ENCODE peak calls at places on chromosomes 13 and 19, in ten cellular contexts. One of them, this sample, is unnamed. For H3K4me1, the result is how much of the 10 kb centered on the place peaks cover.

GRCh38 chr19:56671613-56671994 is at the start of gene ZNF835:
- DNase-seq in left ventricle myocardium inferior: peak
- DNase-seq in tibial artery: peak
- DNase-seq in tibial nerve: peak
- DNase-seq in transverse colon: peak
- DNase-seq in GM23248: peak
- DNase-seq in heart left ventricle: peak
- DNase-seq in esophagus squamous epithelium: peak
- DNase-seq in H9: no peak
- DNase-seq in adrenal gland: peak
- DNase-seq in this sample: peak

GRCh38 chr13:67119481-67119883 is 110.7 kb downstream of the PCDH9 start:
- DNase-seq in tibial artery: no peak
- DNase-seq in GM23248: peak
- DNase-seq in esophagus squamous epithelium: no peak
- DNase-seq in adrenal gland: no peak
- DNase-seq in heart left ventricle: no peak
- DNase-seq in left ventricle myocardium inferior: no peak
- DNase-seq in tibial nerve: no peak
- DNase-seq in transverse colon: no peak
- DNase-seq in H9: no peak
- DNase-seq in this sample: no peak

GRCh38 chr19:44719262-44719701 is 20.3 kb downstream of the CEACAM16 start:
- DNase-seq in H9: peak
- DNase-seq in left ventricle myocardium inferior: no peak
- DNase-seq in transverse colon: no peak
- DNase-seq in adrenal gland: no peak
- DNase-seq in tibial artery: no peak
- DNase-seq in GM23248: no peak
- DNase-seq in esophagus squamous epithelium: no peak
- DNase-seq in heart left ventricle: no peak
- DNase-seq in tibial nerve: no peak
- DNase-seq in this sample: no peak

GRCh38 chr19:30319411-30319810 is 52.8 kb upstream of the ZNF536 start:
- DNase-seq in H9: no peak
- DNase-seq in transverse colon: no peak
- DNase-seq in tibial artery: no peak
- DNase-seq in tibial nerve: no peak
- DNase-seq in heart left ventricle: no peak
- DNase-seq in left ventricle myocardium inferior: no peak
- DNase-seq in GM23248: no peak
- DNase-seq in esophagus squamous epithelium: no peak
- DNase-seq in adrenal gland: no peak
- DNase-seq in this sample: no peak

GRCh38 chr13:65913173-65913572 is 1317.0 kb downstream of the PCDH9 start:
- DNase-seq in adrenal gland: no peak
- DNase-seq in H9: no peak
- DNase-seq in transverse colon: no peak
- DNase-seq in tibial nerve: no peak
- DNase-seq in GM23248: peak
- DNase-seq in tibial artery: no peak
- DNase-seq in esophagus squamous epithelium: no peak
- DNase-seq in left ventricle myocardium inferior: no peak
- DNase-seq in heart left ventricle: no peak
- DNase-seq in this sample: no peak

GRCh38 chr13:67125681-67126080 is 104.5 kb downstream of the PCDH9 start:
- DNase-seq in esophagus squamous epithelium: no peak
- DNase-seq in adrenal gland: no peak
- DNase-seq in GM23248: no peak
- DNase-seq in H9: no peak
- DNase-seq in transverse colon: no peak
- DNase-seq in tibial nerve: no peak
- DNase-seq in left ventricle myocardium inferior: no peak
- DNase-seq in tibial artery: no peak
- DNase-seq in heart left ventricle: no peak
- DNase-seq in this sample: no peak

GRCh38 chr13:27621366-27622101 is at the start of gene POLR1D:
- DNase-seq in esophagus squamous epithelium: peak
- DNase-seq in tibial nerve: peak
- DNase-seq in heart left ventricle: peak
- DNase-seq in tibial artery: peak
- DNase-seq in H9: peak
- DNase-seq in adrenal gland: peak
- DNase-seq in GM23248: peak
- DNase-seq in left ventricle myocardium inferior: peak
- DNase-seq in transverse colon: peak
- DNase-seq in this sample: peak

GRCh38 chr19:18883530-18884304 is 12.2 kb downstream of the CERS1 start:
- DNase-seq in GM23248: no peak
- DNase-seq in tibial nerve: no peak
- DNase-seq in esophagus squamous epithelium: no peak
- DNase-seq in left ventricle myocardium inferior: no peak
- DNase-seq in transverse colon: peak
- DNase-seq in heart left ventricle: no peak
- DNase-seq in adrenal gland: no peak
- DNase-seq in tibial artery: no peak
- DNase-seq in H9: peak
- DNase-seq in this sample: no peak

GRCh38 chr19:52270266-52270885 is 989 bp downstream of the ZNF766 start:
- DNase-seq in esophagus squamous epithelium: no peak
- DNase-seq in H9: no peak
- DNase-seq in transverse colon: peak
- DNase-seq in tibial nerve: no peak
- DNase-seq in adrenal gland: no peak
- DNase-seq in heart left ventricle: no peak
- DNase-seq in tibial artery: no peak
- DNase-seq in left ventricle myocardium inferior: no peak
- DNase-seq in GM23248: peak
- DNase-seq in this sample: no peak

GRCh38 chr13:92807343-92807742 is 419.3 kb upstream of the GPC6 start:
- DNase-seq in left ventricle myocardium inferior: no peak
- DNase-seq in GM23248: no peak
- DNase-seq in heart left ventricle: no peak
- DNase-seq in tibial nerve: no peak
- DNase-seq in transverse colon: no peak
- DNase-seq in tibial artery: no peak
- DNase-seq in adrenal gland: no peak
- DNase-seq in esophagus squamous epithelium: no peak
- DNase-seq in H9: no peak
- DNase-seq in this sample: no peak

GRCh38 chr19:40858109-40858508 is 7.9 kb upstream of the CYP2A6 start:
- DNase-seq in H9: no peak
- DNase-seq in heart left ventricle: no peak
- DNase-seq in tibial nerve: no peak
- DNase-seq in tibial artery: no peak
- DNase-seq in esophagus squamous epithelium: no peak
- DNase-seq in left ventricle myocardium inferior: no peak
- DNase-seq in GM23248: no peak
- DNase-seq in adrenal gland: no peak
- DNase-seq in transverse colon: no peak
- DNase-seq in this sample: no peak

GRCh38 chr19:3187662-3188511 is 2.2 kb downstream of the NCLN start:
- DNase-seq in GM23248: no peak
- DNase-seq in adrenal gland: no peak
- DNase-seq in transverse colon: no peak
- DNase-seq in H9: no peak
- DNase-seq in tibial nerve: no peak
- DNase-seq in left ventricle myocardium inferior: no peak
- DNase-seq in heart left ventricle: no peak
- DNase-seq in tibial artery: no peak
- DNase-seq in esophagus squamous epithelium: no peak
- DNase-seq in this sample: no peak

GRCh38 chr19:3188627-3189596 is 3.2 kb downstream of the NCLN start:
- DNase-seq in transverse colon: peak
- DNase-seq in heart left ventricle: no peak
- DNase-seq in tibial nerve: no peak
- DNase-seq in H9: no peak
- DNase-seq in left ventricle myocardium inferior: no peak
- DNase-seq in esophagus squamous epithelium: no peak
- DNase-seq in tibial artery: no peak
- DNase-seq in adrenal gland: peak
- DNase-seq in GM23248: no peak
- DNase-seq in this sample: no peak

GRCh38 chr19:3185482-3186376 is at the start of gene NCLN:
- DNase-seq in esophagus squamous epithelium: peak
- DNase-seq in GM23248: peak
- DNase-seq in heart left ventricle: peak
- DNase-seq in left ventricle myocardium inferior: peak
- DNase-seq in H9: peak
- DNase-seq in transverse colon: peak
- DNase-seq in adrenal gland: peak
- DNase-seq in tibial artery: peak
- DNase-seq in tibial nerve: peak
- DNase-seq in this sample: peak

GRCh38 chr19:3186377-3186688 is 603 bp downstream of the NCLN start:
- DNase-seq in adrenal gland: no peak
- DNase-seq in left ventricle myocardium inferior: no peak
- DNase-seq in heart left ventricle: no peak
- DNase-seq in transverse colon: no peak
- DNase-seq in GM23248: peak
- DNase-seq in tibial artery: no peak
- DNase-seq in H9: no peak
- DNase-seq in tibial nerve: no peak
- DNase-seq in esophagus squamous epithelium: no peak
- DNase-seq in this sample: no peak

DNA sequence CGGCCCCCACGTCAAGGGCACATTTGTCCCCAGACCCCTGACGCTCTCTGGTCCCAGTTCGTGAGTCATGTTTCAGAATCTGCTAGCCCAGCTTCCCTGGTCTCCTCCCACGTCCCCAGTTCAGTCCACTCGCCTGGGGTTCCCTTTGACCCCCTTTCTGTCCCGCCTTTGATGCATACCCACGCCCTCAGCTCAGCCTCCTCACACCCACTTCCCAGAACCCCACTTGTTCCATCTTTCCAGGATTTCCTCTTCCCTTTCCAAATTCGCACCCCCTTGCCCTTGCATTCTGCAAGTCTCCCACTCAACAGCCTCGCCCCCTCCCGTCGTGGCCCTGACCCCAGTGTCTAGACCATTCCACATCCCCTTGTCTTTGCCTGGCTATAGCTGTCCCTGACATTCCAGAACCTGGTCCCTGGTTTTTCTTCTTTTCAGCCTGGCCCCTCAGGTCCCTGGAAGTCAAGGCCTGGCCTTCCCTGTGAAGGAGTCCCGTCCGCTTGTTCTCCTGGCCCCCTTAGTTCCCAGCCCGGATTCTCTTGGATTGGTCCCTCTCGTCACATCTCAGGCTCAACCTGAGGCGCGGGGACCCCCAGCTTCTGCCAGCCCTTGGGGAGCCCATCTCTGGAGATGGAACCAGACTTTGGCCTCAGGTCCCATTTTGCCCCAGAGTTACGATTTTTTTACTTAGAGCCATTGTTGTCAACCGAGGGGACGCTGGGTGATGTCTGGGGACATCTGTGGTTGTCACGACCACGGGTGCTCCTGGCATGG is 1.3 kb downstream of the NCLN start:
- DNase-seq in left ventricle myocardium inferior: no peak
- DNase-seq in esophagus squamous epithelium: no peak
- DNase-seq in H9: no peak
- DNase-seq in adrenal gland: no peak
- DNase-seq in GM23248: peak
- DNase-seq in transverse colon: peak
- DNase-seq in tibial artery: no peak
- DNase-seq in heart left ventricle: no peak
- DNase-seq in tibial nerve: no peak
- DNase-seq in this sample: no peak
- H3K4me1 ChIP-seq in left ventricle myocardium inferior: under half
- H3K4me1 ChIP-seq in esophagus squamous epithelium: under half
- H3K4me1 ChIP-seq in H9: under half
- H3K4me1 ChIP-seq in adrenal gland: under half
- H3K4me1 ChIP-seq in GM23248: under half
- H3K4me1 ChIP-seq in transverse colon: under half
- H3K4me1 ChIP-seq in tibial artery: under half
- H3K4me1 ChIP-seq in heart left ventricle: under half
- H3K4me1 ChIP-seq in tibial nerve: under half
- H3K4me1 ChIP-seq in this sample: under half

DNA sequence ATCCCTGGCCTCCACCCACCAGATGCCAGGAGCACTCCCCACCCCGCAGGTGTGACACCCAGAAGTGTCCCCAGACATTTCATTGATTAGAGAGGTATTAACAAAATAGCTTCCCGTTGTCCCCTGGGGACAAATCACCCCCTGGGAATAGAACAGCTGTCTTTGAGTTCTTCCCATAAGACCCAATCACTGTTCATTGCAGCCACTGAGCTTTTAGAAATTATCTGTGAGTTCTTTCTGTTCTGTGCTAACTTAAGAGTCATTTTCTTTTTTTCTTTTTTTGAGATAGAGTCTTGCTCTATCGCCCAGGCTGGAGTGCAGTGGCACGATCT is 32.8 kb downstream of the MYO9B start:
- DNase-seq in adrenal gland: no peak
- DNase-seq in transverse colon: no peak
- DNase-seq in left ventricle myocardium inferior: no peak
- DNase-seq in esophagus squamous epithelium: no peak
- DNase-seq in tibial nerve: no peak
- DNase-seq in GM23248: no peak
- DNase-seq in tibial artery: no peak
- DNase-seq in heart left ventricle: no peak
- DNase-seq in H9: no peak
- DNase-seq in this sample: no peak
- H3K27ac ChIP-seq in adrenal gland: peak
- H3K27ac ChIP-seq in transverse colon: peak
- H3K27ac ChIP-seq in left ventricle myocardium inferior: peak
- H3K27ac ChIP-seq in esophagus squamous epithelium: peak
- H3K27ac ChIP-seq in tibial nerve: no peak
- H3K27ac ChIP-seq in GM23248: peak
- H3K27ac ChIP-seq in tibial artery: peak
- H3K27ac ChIP-seq in heart left ventricle: peak
- H3K27ac ChIP-seq in H9: no peak
- H3K27ac ChIP-seq in this sample: peak

GRCh38 chr19:49564616-49565045 is 15.7 kb downstream of the NOSIP start:
- DNase-seq in adrenal gland: no peak
- DNase-seq in esophagus squamous epithelium: no peak
- DNase-seq in left ventricle myocardium inferior: no peak
- DNase-seq in GM23248: no peak
- DNase-seq in heart left ventricle: no peak
- DNase-seq in tibial artery: no peak
- DNase-seq in transverse colon: peak
- DNase-seq in tibial nerve: no peak
- DNase-seq in H9: no peak
- DNase-seq in this sample: no peak
- H3K4me1 ChIP-seq in adrenal gland: under half
- H3K4me1 ChIP-seq in esophagus squamous epithelium: half or more
- H3K4me1 ChIP-seq in left ventricle myocardium inferior: under half
- H3K4me1 ChIP-seq in GM23248: under half
- H3K4me1 ChIP-seq in heart left ventricle: under half
- H3K4me1 ChIP-seq in tibial artery: under half
- H3K4me1 ChIP-seq in transverse colon: half or more
- H3K4me1 ChIP-seq in tibial nerve: under half
- H3K4me1 ChIP-seq in H9: under half
- H3K4me1 ChIP-seq in this sample: half or more

DNA sequence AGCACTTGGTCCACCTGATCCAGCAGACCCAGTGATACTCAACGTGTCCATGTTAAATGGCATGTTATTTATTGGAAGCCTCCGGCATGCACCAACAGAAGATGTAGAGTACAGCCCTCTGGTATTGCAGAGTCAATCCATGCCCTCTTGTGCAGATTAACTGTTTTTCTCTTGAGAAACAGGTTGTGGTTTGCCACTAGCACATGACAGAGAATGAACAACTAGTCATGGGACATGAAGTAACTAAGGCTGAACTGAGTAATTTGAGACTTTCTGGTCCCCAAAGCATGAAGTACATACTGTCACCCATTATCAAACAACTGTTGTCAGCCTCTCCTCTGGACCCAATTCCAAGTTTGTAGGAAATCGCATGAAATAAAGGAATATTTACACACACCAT is 3.2 kb downstream of the ZNF562 start:
- DNase-seq in H9: no peak
- DNase-seq in esophagus squamous epithelium: no peak
- DNase-seq in adrenal gland: no peak
- DNase-seq in heart left ventricle: no peak
- DNase-seq in left ventricle myocardium inferior: no peak
- DNase-seq in tibial artery: no peak
- DNase-seq in GM23248: no peak
- DNase-seq in tibial nerve: no peak
- DNase-seq in transverse colon: no peak
- DNase-seq in this sample: no peak
- H3K27ac ChIP-seq in H9: no peak
- H3K27ac ChIP-seq in esophagus squamous epithelium: no peak
- H3K27ac ChIP-seq in adrenal gland: no peak
- H3K27ac ChIP-seq in heart left ventricle: no peak
- H3K27ac ChIP-seq in left ventricle myocardium inferior: no peak
- H3K27ac ChIP-seq in tibial artery: no peak
- H3K27ac ChIP-seq in GM23248: no peak
- H3K27ac ChIP-seq in tibial nerve: no peak
- H3K27ac ChIP-seq in transverse colon: no peak
- H3K27ac ChIP-seq in this sample: no peak

This sample was measured in psoas muscle.